ENCODE peak calls at places on chromosomes 12 and 14, in nine cellular contexts. U is AG04450; W is left ventricle myocardium inferior; A is GM23248; F is brain microvascular endothelial cell; S is colonic mucosa; V is A549; Y is CD8-positive, alpha-beta T cell; M is prostate gland. N is an unnamed sample.

GRCh38 chr14:70785556-70785955 is 23.8 kb downstream of the MAP3K9 start:
- DNase-seq in U (no peak), W (no peak), A (no peak), F (peak), S (no peak), V (no peak), Y (no peak), M (no peak), N (no peak)

GRCh38 chr12:18153826-18154225 is 63.8 kb upstream of the RERGL start:
- DNase-seq in U (no peak), W (no peak), A (no peak), F (no peak), S (no peak), V (no peak), Y (no peak), M (no peak), N (peak)

GRCh38 chr12:89179983-89180382 is 172.3 kb downstream of the DUSP6 start:
- DNase-seq in U (no peak), W (no peak), A (peak), F (peak), S (peak), V (peak), Y (no peak), M (peak), N (no peak)

GRCh38 chr12:53255993-53256392 is 12.1 kb upstream of the ESPL1 start:
- DNase-seq in U (no peak), W (no peak), A (no peak), F (no peak), S (no peak), V (no peak), Y (no peak), M (no peak), N (no peak)

GRCh38 chr12:57817261-57817989 is 1.1 kb downstream of the AVIL start:
- DNase-seq in U (no peak), W (no peak), A (no peak), F (no peak), S (no peak), V (no peak), Y (no peak), M (no peak), N (no peak)

GRCh38 chr12:15011162-15011561 is 38.3 kb downstream of the PDE6H start:
- DNase-seq in U (no peak), W (no peak), A (peak), F (no peak), S (no peak), V (peak), Y (no peak), M (no peak), N (no peak)

GRCh38 chr12:43332977-43333649 is 218.9 kb downstream of the ADAMTS20 start:
- DNase-seq in U (no peak), W (no peak), A (peak), F (peak), S (no peak), V (no peak), Y (no peak), M (no peak), N (no peak)

GRCh38 chr12:3035815-3036702 is 41.1 kb upstream of the TSPAN9 start:
- DNase-seq in U (no peak), W (no peak), A (peak), F (peak), S (no peak), V (no peak), Y (no peak), M (no peak), N (no peak)

GRCh38 chr12:79689477-79690155 is 1.1 kb downstream of the PAWR start:
- DNase-seq in U (no peak), W (peak), A (peak), F (peak), S (peak), V (peak), Y (no peak), M (peak), N (peak)

GRCh38 chr12:128790221-128790620 is 33.5 kb downstream of the SLC15A4 start:
- DNase-seq in U (no peak), W (no peak), A (no peak), F (no peak), S (no peak), V (no peak), Y (no peak), M (no peak), N (no peak)

GRCh38 chr12:108564724-108565123 is 2.3 kb downstream of the ISCU start:
- DNase-seq in U (no peak), W (no peak), A (no peak), F (no peak), S (peak), V (no peak), Y (no peak), M (no peak), N (no peak)

GRCh38 chr12:38124247-38125012 is 192.1 kb upstream of the ALG10B start:
- DNase-seq in U (no peak), W (no peak), A (no peak), F (no peak), S (peak), V (peak), Y (no peak), M (no peak), N (no peak)

GRCh38 chr14:100614803-100615202 is 27.6 kb upstream of the BEGAIN start:
- DNase-seq in U (no peak), W (no peak), A (no peak), F (no peak), S (no peak), V (no peak), Y (no peak), M (no peak), N (no peak)

GRCh38 chr14:34935552-34935951 is 47.2 kb upstream of the SRP54 start:
- DNase-seq in U (no peak), W (no peak), A (no peak), F (no peak), S (no peak), V (no peak), Y (no peak), M (no peak), N (no peak)

GRCh38 chr12:114186241-114187002 is 219.5 kb downstream of the TBX5 start:
- DNase-seq in U (no peak), W (no peak), A (no peak), F (no peak), S (no peak), V (no peak), Y (no peak), M (no peak), N (no peak)

GRCh38 chr12:65631621-65632111 is 192.6 kb upstream of the HMGA2 start:
- DNase-seq in U (peak), W (no peak), A (peak), F (peak), S (no peak), V (peak), Y (no peak), M (no peak), N (no peak)

GRCh38 chr14:105855893-105856675 is 329.7 kb downstream of the TMEM121 start:
- DNase-seq in U (no peak), W (peak), A (no peak), F (no peak), S (peak), V (no peak), Y (no peak), M (no peak), N (no peak)

GRCh38 chr12:573226-573625 is 90.0 kb downstream of the NINJ2 start:
- DNase-seq in U (no peak), W (peak), A (no peak), F (no peak), S (no peak), V (no peak), Y (no peak), M (no peak), N (no peak)

GRCh38 chr14:101870273-101870939 is 94.0 kb upstream of the DYNC1H1 start:
- DNase-seq in U (no peak), W (no peak), A (no peak), F (no peak), S (no peak), V (no peak), Y (no peak), M (no peak), N (no peak)

GRCh38 chr12:93197067-93197593 is 180.6 kb upstream of the NUDT4 start:
- DNase-seq in U (no peak), W (no peak), A (peak), F (no peak), S (no peak), V (peak), Y (no peak), M (no peak), N (no peak)

GRCh38 chr12:26212988-26213387 is 17.6 kb downstream of the SSPN start:
- DNase-seq in U (no peak), W (no peak), A (no peak), F (no peak), S (no peak), V (no peak), Y (no peak), M (no peak), N (no peak)

GRCh38 chr12:6866163-6866919 is 990 bp upstream of the TPI1 start:
- DNase-seq in U (no peak), W (no peak), A (no peak), F (no peak), S (no peak), V (no peak), Y (no peak), M (no peak), N (peak)

GRCh38 chr12:41441180-41441579 is 253.1 kb downstream of the PDZRN4 start:
- DNase-seq in U (no peak), W (no peak), A (no peak), F (no peak), S (no peak), V (no peak), Y (no peak), M (no peak), N (no peak)

GRCh38 chr12:92248977-92249376 is 103.3 kb upstream of the BTG1 start:
- DNase-seq in U (no peak), W (no peak), A (no peak), F (no peak), S (no peak), V (no peak), Y (no peak), M (peak), N (no peak)

GRCh38 chr12:39873065-39873464 is 232.8 kb downstream of the SLC2A13 start:
- DNase-seq in U (no peak), W (no peak), A (no peak), F (no peak), S (no peak), V (no peak), Y (no peak), M (no peak), N (no peak)

GRCh38 chr12:11798856-11799530 is 149.5 kb downstream of the ETV6 start:
- DNase-seq in U (peak), W (no peak), A (peak), F (peak), S (no peak), V (no peak), Y (no peak), M (no peak), N (no peak)

GRCh38 chr12:107635139-107635538 is 50.5 kb upstream of the PWP1 start:
- DNase-seq in U (no peak), W (no peak), A (no peak), F (no peak), S (no peak), V (no peak), Y (no peak), M (no peak), N (no peak)

GRCh38 chr12:113413488-113413939 is 8.7 kb upstream of the SDSL start:
- DNase-seq in U (no peak), W (no peak), A (peak), F (peak), S (no peak), V (peak), Y (no peak), M (no peak), N (no peak)

GRCh38 chr12:93468008-93468371 is 676 bp downstream of the MRPL42 start:
- DNase-seq in U (no peak), W (no peak), A (no peak), F (no peak), S (no peak), V (no peak), Y (no peak), M (no peak), N (no peak)

GRCh38 chr12:68450947-68451260 is 118.7 kb upstream of the MDM1 start:
- DNase-seq in U (no peak), W (no peak), A (peak), F (no peak), S (no peak), V (no peak), Y (no peak), M (no peak), N (no peak)
- H3K27ac ChIP-seq in U (peak), W (peak), A (peak), F (no peak), S (peak), V (no peak), Y (no peak), M (no peak), N (no peak)

GRCh38 chr14:23172096-23172495 is 11.4 kb downstream of the SLC7A8 start:
- DNase-seq in U (no peak), W (no peak), A (peak), F (no peak), S (no peak), V (no peak), Y (no peak), M (no peak), N (no peak)

GRCh38 chr14:23173796-23174195 is 9.7 kb downstream of the SLC7A8 start:
- DNase-seq in U (no peak), W (no peak), A (no peak), F (no peak), S (no peak), V (no peak), Y (no peak), M (no peak), N (no peak)

GRCh38 chr14:23171251-23171975 is 12.0 kb downstream of the SLC7A8 start:
- DNase-seq in U (no peak), W (no peak), A (peak), F (no peak), S (no peak), V (no peak), Y (no peak), M (no peak), N (no peak)

GRCh38 chr14:23173039-23173438 is 10.4 kb downstream of the SLC7A8 start:
- DNase-seq in U (no peak), W (no peak), A (no peak), F (no peak), S (no peak), V (no peak), Y (no peak), M (no peak), N (no peak)

DNA sequence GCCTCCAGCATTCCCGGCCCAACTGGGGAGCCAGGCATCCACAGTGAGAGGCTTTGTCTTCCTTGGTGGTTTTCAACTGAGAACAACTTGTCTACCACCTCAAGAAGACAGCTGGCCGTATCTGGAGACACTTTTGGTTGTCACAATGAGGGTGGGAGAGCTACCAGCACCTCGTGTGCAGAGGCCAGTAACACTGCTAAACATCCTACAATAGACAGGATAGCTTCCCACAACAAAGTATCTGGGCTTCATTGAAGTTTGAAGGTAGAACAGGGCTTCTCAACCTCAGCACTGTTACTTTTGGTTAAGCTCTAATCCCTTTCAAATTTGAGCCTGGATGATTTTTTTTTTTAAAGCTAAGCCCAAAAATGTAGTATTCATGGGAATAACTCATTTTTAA is 10.9 kb downstream of the SLC7A8 start:
- DNase-seq in U (no peak), W (no peak), A (no peak), F (no peak), S (no peak), V (no peak), Y (no peak), M (no peak), N (no peak)
- H3K27ac ChIP-seq in U (no peak), W (no peak), A (no peak), F (no peak), S (no peak), V (no peak), Y (no peak), M (no peak), N (no peak)

DNA sequence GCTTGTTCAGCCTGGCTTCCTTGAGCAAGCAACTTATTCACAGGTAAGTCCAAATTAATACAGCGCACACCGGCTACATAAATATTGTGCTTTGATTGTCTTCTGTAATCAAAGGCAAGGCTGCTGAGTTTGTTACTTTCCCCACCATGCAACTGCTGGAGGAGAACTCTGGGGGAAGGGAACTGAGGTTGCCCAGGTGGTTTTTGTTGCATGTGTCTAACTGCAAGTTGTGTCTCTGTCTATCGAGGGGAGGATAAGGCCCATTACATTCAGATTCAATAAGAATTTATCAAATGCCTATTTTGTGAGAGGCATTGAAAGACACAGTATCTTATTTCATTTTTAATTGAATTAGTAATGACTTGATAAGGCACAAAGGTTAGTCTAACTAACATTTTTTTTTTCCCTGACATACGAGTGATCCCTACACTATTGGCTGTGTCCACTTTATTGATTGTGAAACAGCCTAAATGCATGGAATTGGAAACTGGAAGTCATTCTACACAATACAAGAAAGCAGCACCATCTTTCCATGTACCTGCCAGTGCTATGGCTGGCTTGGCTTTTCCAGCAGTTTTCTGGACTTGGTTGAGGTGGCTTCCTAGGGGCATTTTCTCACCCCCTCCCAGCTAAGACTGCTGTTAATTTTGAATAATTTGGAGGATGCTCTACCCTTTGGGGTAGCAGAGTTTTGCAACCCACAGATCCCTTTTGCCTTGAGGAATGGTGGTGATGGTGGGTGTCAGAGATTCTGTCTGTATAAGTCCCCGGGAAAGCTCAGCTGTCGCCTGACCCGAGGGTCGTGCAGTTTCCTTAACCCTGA is 943 bp upstream of the CHST11 start:
- DNase-seq in U (no peak), W (no peak), A (peak), F (no peak), S (no peak), V (no peak), Y (no peak), M (no peak), N (no peak)
- H3K27ac ChIP-seq in U (peak), W (peak), A (peak), F (no peak), S (no peak), V (peak), Y (no peak), M (peak), N (no peak)

GRCh38 chr14:95137804-95138167 is 19.5 kb downstream of the DICER1 start:
- DNase-seq in U (no peak), W (no peak), A (no peak), F (no peak), S (peak), V (no peak), Y (no peak), M (peak), N (no peak)
- H3K27ac ChIP-seq in U (no peak), W (peak), A (no peak), F (no peak), S (peak), V (peak), Y (no peak), M (no peak), N (no peak)

DNA sequence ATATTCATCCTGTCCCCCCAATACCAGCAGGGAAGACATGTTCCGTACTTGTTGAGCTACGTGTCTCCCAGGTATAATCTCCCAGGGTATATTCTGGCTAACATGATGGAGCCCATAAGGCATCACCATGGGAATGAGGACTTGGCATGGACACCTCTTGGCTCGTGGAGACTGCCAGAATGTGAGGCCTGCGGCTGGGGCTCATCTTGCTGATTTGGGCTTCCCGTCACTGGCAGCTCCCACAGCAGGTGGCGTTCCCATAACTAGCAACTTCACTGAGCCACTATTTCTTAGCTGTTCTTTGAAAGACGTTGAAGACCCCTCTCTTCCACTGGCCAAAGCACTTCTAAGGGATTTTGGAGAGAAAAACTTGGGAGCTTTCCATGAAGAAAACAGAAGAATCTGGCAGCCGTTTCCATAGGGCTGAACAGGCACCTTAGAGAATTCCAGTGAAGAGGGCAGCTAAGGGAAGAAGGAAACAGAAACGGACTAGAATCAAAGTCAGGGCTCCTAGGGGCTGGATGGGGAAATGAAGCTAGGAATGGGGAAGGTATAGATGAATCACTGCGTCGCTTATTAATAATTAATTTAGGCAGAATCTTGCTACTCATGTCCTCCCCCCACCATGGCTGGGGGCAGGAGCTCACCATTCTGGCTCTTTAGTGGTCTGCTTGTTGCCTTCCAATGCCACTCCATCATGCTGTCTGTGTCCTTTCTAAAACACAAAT is 39.7 kb upstream of the FOS start:
- DNase-seq in U (no peak), W (peak), A (no peak), F (no peak), S (no peak), V (peak), Y (no peak), M (peak), N (no peak)
- H3K27ac ChIP-seq in U (no peak), W (peak), A (no peak), F (no peak), S (no peak), V (peak), Y (no peak), M (no peak), N (no peak)

GRCh38 chr14:103694572-103695026 is 20.7 kb downstream of the XRCC3 start:
- DNase-seq in U (no peak), W (no peak), A (no peak), F (no peak), S (no peak), V (no peak), Y (no peak), M (no peak), N (no peak)

GRCh38 chr14:103697196-103697595 is 18.1 kb downstream of the XRCC3 start:
- DNase-seq in U (no peak), W (no peak), A (no peak), F (no peak), S (no peak), V (no peak), Y (no peak), M (no peak), N (no peak)

GRCh38 chr14:103695331-103696026 is 19.8 kb downstream of the XRCC3 start:
- DNase-seq in U (no peak), W (no peak), A (no peak), F (no peak), S (no peak), V (no peak), Y (no peak), M (no peak), N (no peak)

GRCh38 chr14:103696466-103697071 is 18.7 kb downstream of the XRCC3 start:
- DNase-seq in U (peak), W (peak), A (peak), F (peak), S (no peak), V (no peak), Y (no peak), M (no peak), N (no peak)

DNA sequence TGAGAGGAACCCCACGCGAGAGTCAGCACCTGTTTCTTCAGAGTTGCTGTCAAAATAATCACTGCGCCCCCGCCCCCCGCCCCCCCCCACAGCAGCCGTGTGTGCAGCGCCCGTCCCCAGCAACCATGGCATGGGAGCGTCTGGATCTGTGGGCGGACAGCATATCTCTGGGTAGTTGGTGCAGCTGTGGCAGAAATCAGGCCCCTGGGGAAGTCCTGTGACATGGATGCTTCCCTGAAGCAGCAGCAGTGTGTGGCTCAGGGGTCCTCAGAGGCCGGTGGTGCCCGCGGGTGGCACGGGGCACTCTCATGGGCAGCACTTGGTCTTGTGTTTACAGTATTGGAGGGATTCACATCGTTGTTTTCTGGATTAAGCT is 19.2 kb downstream of the XRCC3 start:
- DNase-seq in U (no peak), W (peak), A (no peak), F (no peak), S (no peak), V (no peak), Y (no peak), M (no peak), N (no peak)
- H3K27ac ChIP-seq in U (peak), W (peak), A (peak), F (peak), S (no peak), V (no peak), Y (no peak), M (no peak), N (no peak)

GRCh38 chr14:52318829-52319604 is 4.9 kb downstream of the PTGER2 start:
- DNase-seq in U (no peak), W (no peak), A (peak), F (no peak), S (no peak), V (no peak), Y (no peak), M (no peak), N (no peak)
- H3K27ac ChIP-seq in U (no peak), W (no peak), A (no peak), F (no peak), S (peak), V (no peak), Y (peak), M (no peak), N (no peak)